ENCODE peak calls at places on chromosomes 3 and 15, in ten cellular contexts. K is activated effector memory CD4-positive, alpha-beta T cell treated with Interleukin-2 at 50 U/mL for 16 hours; L is brain microvascular endothelial cell; N is cardiac muscle cell; X is midbrain; G is activated naive CD4-positive, alpha-beta T cell treated with anti-CD3 and anti-CD28 coated beads, Interleukin-2, amount 50 U/mL, for 72 hours; V is kidney glomerular epithelial cell; S is OCI-M1; F is hippocampal formation; Q is T-cell. J is an unnamed sample.

GRCh38 chr15:46146002-46146401 is 511.2 kb downstream of the SQOR start:
- DNase-seq in K (no peak), L (no peak), N (no peak), X (no peak), G (no peak), V (no peak), S (no peak), F (no peak), Q (no peak), J (no peak)

GRCh38 chr15:27894645-27895044 is 204.5 kb downstream of the OCA2 start:
- DNase-seq in K (no peak), L (no peak), N (no peak), X (no peak), G (no peak), V (no peak), S (no peak), F (no peak), Q (no peak), J (no peak)

GRCh38 chr15:89587955-89588354 is 12.7 kb downstream of the TICRR start:
- DNase-seq in K (no peak), L (peak; percentile 9), N (no peak), X (no peak), G (no peak), V (no peak), S (no peak), F (no peak), Q (no peak), J (no peak)

GRCh38 chr15:50312636-50313035 is 42.4 kb downstream of the GABPB1 start:
- DNase-seq in K (no peak), L (no peak), N (no peak), X (no peak), G (no peak), V (no peak), S (no peak), F (no peak), Q (no peak), J (no peak)

GRCh38 chr3:177371903-177372302 is 174.6 kb upstream of the TBL1XR1 start:
- DNase-seq in K (no peak), L (no peak), N (no peak), X (no peak), G (no peak), V (no peak), S (no peak), F (no peak), Q (no peak), J (no peak)

GRCh38 chr15:33737687-33738606 is 230.3 kb upstream of the CHRM5 start:
- DNase-seq in K (no peak), L (peak; percentile 9), N (peak; percentile 62), X (peak; percentile 50), G (peak; percentile 52), V (peak; percentile 6), S (peak; percentile 69), F (no peak), Q (no peak), J (no peak)

GRCh38 chr3:136326316-136326715 is 76.2 kb downstream of the PCCB start:
- DNase-seq in K (no peak), L (no peak), N (no peak), X (no peak), G (no peak), V (no peak), S (no peak), F (no peak), Q (no peak), J (no peak)

GRCh38 chr3:50333744-50334328 is 5.8 kb upstream of the TUSC2 start:
- DNase-seq in K (no peak), L (peak; percentile 94), N (no peak), X (no peak), G (no peak), V (no peak), S (no peak), F (no peak), Q (no peak), J (peak; percentile 87)

GRCh38 chr3:42443819-42444436 is 33.5 kb upstream of the LYZL4 start:
- DNase-seq in K (peak; percentile 54), L (peak; percentile 76), N (peak; percentile 91), X (peak; percentile 79), G (peak; percentile 87), V (peak; percentile 73), S (peak; percentile 87), F (peak; percentile 67), Q (peak; percentile 72), J (peak; percentile 82)

GRCh38 chr3:69309810-69310209 is 76.1 kb downstream of the FRMD4B start:
- DNase-seq in K (no peak), L (peak; percentile 55), N (peak; percentile 59), X (peak; percentile 25), G (no peak), V (peak; percentile 67), S (peak; percentile 5), F (no peak), Q (no peak), J (no peak)

GRCh38 chr3:186080849-186081438 is 27.9 kb downstream of the ETV5 start:
- DNase-seq in K (no peak), L (no peak), N (no peak), X (no peak), G (no peak), V (no peak), S (no peak), F (no peak), Q (no peak), J (no peak)

GRCh38 chr3:54217828-54218227 is 95.5 kb downstream of the CACNA2D3 start:
- DNase-seq in K (no peak), L (no peak), N (no peak), X (no peak), G (no peak), V (no peak), S (no peak), F (no peak), Q (no peak), J (no peak)

GRCh38 chr3:112605285-112605684 is 35.7 kb downstream of the CCDC80 start:
- DNase-seq in K (no peak), L (peak; percentile 99), N (no peak), X (no peak), G (no peak), V (peak; percentile 22), S (no peak), F (peak; percentile 29), Q (no peak), J (no peak)

GRCh38 chr3:55488398-55489055 is 1.4 kb upstream of the WNT5A start:
- DNase-seq in K (no peak), L (peak; percentile 49), N (peak; percentile 76), X (peak; percentile 68), G (peak; percentile 26), V (peak; percentile 63), S (no peak), F (peak; percentile 41), Q (no peak), J (peak; percentile 57)

GRCh38 chr15:42151012-42151615 is 5.3 kb downstream of the PLA2G4F start:
- DNase-seq in K (no peak), L (no peak), N (no peak), X (no peak), G (no peak), V (no peak), S (no peak), F (no peak), Q (no peak), J (no peak)

GRCh38 chr15:20341901-20342605 is 199.5 kb downstream of the GOLGA6L6 start:
- DNase-seq in K (peak; percentile 30), L (peak; percentile 9), N (peak; percentile 30), X (no peak), G (peak; percentile 29), V (no peak), S (no peak), F (no peak), Q (no peak), J (peak; percentile 82)

GRCh38 chr15:68379058-68379758 is 52.8 kb downstream of the ITGA11 start:
- DNase-seq in K (no peak), L (no peak), N (no peak), X (no peak), G (no peak), V (no peak), S (no peak), F (no peak), Q (no peak), J (peak; percentile 13)

GRCh38 chr3:39150803-39151631 is 2.4 kb downstream of the CSRNP1 start:
- DNase-seq in K (no peak), L (peak; percentile 99), N (peak; percentile 79), X (peak; percentile 61), G (peak; percentile 60), V (peak; percentile 99), S (peak; percentile 78), F (peak; percentile 35), Q (no peak), J (peak; percentile 93)

GRCh38 chr3:40190056-40190455 is 119.5 kb upstream of the EIF1B start:
- DNase-seq in K (no peak), L (no peak), N (no peak), X (no peak), G (no peak), V (no peak), S (no peak), F (no peak), Q (no peak), J (no peak)

GRCh38 chr3:138114988-138115971 is at the start of gene DZIP1L:
- DNase-seq in K (no peak), L (peak; percentile 63), N (peak; percentile 92), X (peak; percentile 41), G (peak; percentile 53), V (peak; percentile 83), S (peak; percentile 36), F (peak; percentile 52), Q (no peak), J (peak; percentile 84)

GRCh38 chr3:194987571-194988494 is 283.1 kb downstream of the XXYLT1 start:
- DNase-seq in K (no peak), L (peak; percentile 11), N (peak; percentile 14), X (no peak), G (no peak), V (no peak), S (no peak), F (no peak), Q (no peak), J (no peak)

J was measured in heart left ventricle.